ENCODE peak calls at places on chromosomes 2 and 18, in six cellular contexts. U is tibial nerve, M is uterus, N is tibial artery, C is IMR-90, F is substantia nigra. P is an unnamed sample.

GRCh38 chr18:57060814-57061213 is 86.1 kb upstream of the BOD1L2 start:
- DNase-seq in M (no peak), U (no peak), F (no peak), N (no peak), C (no peak), P (no peak)

GRCh38 chr2:1140389-1141003 is 189.8 kb downstream of the SNTG2 start:
- DNase-seq in F (no peak), N (no peak), M (no peak), C (no peak), U (no peak), P (peak)

GRCh38 chr2:57698935-57699449 is 347.6 kb upstream of the VRK2 start:
- DNase-seq in F (no peak), N (no peak), C (no peak), M (no peak), U (no peak), P (no peak)

GRCh38 chr18:79935499-79935898 is 16.0 kb downstream of the SLC66A2 start:
- DNase-seq in F (no peak), N (peak), C (no peak), M (no peak), U (no peak), P (no peak)

GRCh38 chr18:22469061-22469689 is 51.5 kb upstream of the CTAGE1 start:
- DNase-seq in U (no peak), M (no peak), N (no peak), F (no peak), C (peak), P (no peak)

GRCh38 chr2:96507957-96508520 is 2.9 kb upstream of the NEURL3 start:
- DNase-seq in N (peak), U (peak), M (peak), C (peak), F (no peak), P (peak)

GRCh38 chr2:52810460-52810859 is 957.1 kb upstream of the CHAC2 start:
- DNase-seq in N (no peak), M (no peak), U (no peak), C (peak), F (no peak), P (no peak)

GRCh38 chr18:11323359-11323819 is 174.0 kb upstream of the PIEZO2 start:
- DNase-seq in N (no peak), M (no peak), U (no peak), F (no peak), C (peak), P (no peak)

GRCh38 chr18:57789105-57789504 is 14.0 kb downstream of the ATP8B1 start:
- DNase-seq in C (peak), M (no peak), F (no peak), U (no peak), N (no peak), P (no peak)

GRCh38 chr2:12688156-12688555 is 28.6 kb upstream of the TRIB2 start:
- DNase-seq in M (no peak), U (no peak), N (no peak), F (no peak), C (no peak), P (no peak)

GRCh38 chr2:180040146-180040925 is 33.2 kb upstream of the CWC22 start:
- DNase-seq in C (peak), M (no peak), F (no peak), N (no peak), U (no peak), P (no peak)

GRCh38 chr18:61833387-61833786 is 59.4 kb downstream of the RNF152 start:
- DNase-seq in F (no peak), M (no peak), C (peak), N (no peak), U (no peak), P (no peak)

GRCh38 chr2:88211005-88211808 is 41.1 kb downstream of the THNSL2 start:
- DNase-seq in U (no peak), C (no peak), N (no peak), M (no peak), F (no peak), P (no peak)

GRCh38 chr2:15758779-15759343 is 167.2 kb downstream of the DDX1 start:
- DNase-seq in N (no peak), M (no peak), U (no peak), F (no peak), C (no peak), P (no peak)

GRCh38 chr2:134220525-134220924 is 33.3 kb upstream of the MGAT5 start:
- DNase-seq in C (no peak), U (no peak), F (no peak), M (no peak), N (no peak), P (no peak)

GRCh38 chr2:231367178-231367577 is 28.3 kb upstream of the B3GNT7 start:
- DNase-seq in N (no peak), M (no peak), F (no peak), C (no peak), U (no peak), P (no peak)

DNA sequence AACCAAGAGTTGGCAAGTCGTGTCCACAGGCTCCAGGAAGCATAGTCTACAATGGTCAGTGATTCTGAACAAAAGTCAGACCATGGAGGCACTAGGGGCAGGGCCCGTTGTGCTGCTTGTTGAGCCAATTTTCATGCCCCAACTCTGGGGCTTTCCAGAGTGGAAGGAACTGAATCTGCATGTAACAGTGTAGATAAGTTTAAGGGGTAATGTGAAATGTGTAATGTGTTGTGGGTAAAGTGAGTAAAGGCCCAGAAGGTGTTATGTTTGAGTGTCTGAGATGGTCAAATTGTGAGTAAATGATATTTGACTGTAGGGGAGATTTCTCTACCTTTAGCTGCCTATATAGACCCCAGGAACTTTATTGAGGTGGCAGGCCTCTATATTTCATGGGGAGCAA is 1336.5 kb upstream of the SLC39A10 start:
- DNase-seq in M (no peak), C (no peak), N (no peak), F (no peak), U (no peak), P (no peak)
- H3K27ac ChIP-seq in M (no peak), C (no peak), N (no peak), F (no peak), U (no peak), P (no peak)

GRCh38 chr2:235006461-235006860 is 54.6 kb downstream of the SH3BP4 start:
- DNase-seq in N (no peak), F (no peak), M (no peak), U (no peak), C (no peak), P (no peak)
- H3K27ac ChIP-seq in N (peak), F (no peak), M (no peak), U (no peak), C (no peak), P (no peak)

DNA sequence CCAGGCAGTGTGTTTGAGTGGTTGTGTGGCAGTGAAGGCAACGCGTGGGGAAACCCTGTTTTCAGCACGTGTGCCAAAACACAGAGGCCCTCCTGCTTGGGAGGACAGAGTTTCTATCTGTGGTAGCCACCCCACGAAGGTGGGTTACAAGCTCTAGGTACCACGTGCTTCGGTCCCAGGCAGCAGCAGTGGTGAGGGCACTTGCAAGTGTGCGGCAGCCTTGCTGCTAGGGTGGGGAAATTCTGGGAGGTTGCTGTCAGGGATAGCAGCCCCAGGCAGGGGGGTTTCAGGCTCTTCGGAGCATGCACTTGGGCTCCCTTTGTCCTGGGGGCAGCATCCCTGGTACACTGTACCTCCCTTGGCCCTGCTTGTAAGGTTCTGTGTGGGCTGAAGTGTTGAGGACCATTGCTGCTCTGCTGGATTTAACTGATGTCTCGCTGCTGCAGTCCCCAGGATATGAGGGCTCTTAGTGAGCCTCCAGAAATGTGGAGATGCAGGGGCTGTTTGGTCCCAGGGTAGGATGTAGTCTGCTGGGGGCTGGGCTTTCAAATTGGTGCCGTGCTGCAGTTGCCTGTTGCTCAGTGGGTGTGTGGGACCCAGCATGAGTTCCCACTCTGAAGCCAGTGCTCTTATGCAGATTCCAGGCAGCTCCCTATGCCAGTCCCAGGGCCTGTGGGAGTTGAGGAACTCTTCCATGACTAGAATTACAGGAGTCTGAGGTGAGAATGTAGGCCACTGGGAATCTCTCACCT is 280.8 kb downstream of the RPRM start:
- DNase-seq in U (no peak), C (no peak), F (no peak), M (no peak), N (no peak), P (no peak)
- H3K27ac ChIP-seq in U (no peak), C (no peak), F (no peak), M (no peak), N (no peak), P (no peak)

GRCh38 chr2:66570471-66570870 is 135.5 kb downstream of the MEIS1 start:
- DNase-seq in F (no peak), C (no peak), U (no peak), M (no peak), N (no peak), P (no peak)
- H3K27ac ChIP-seq in F (no peak), C (no peak), U (no peak), M (peak), N (no peak), P (no peak)

P was measured in CD4-positive, alpha-beta T cell.